ENCODE peak calls at places on chromosome 18, in seven cellular contexts. One of them, this sample, is unnamed.

GRCh38 chr18:73615506-73615905 is 532.1 kb downstream of the FBXO15 start:
- DNase-seq in kidney: no peak
- DNase-seq in pancreas: no peak
- DNase-seq in fibroblast of villous mesenchyme: no peak
- DNase-seq in coronary artery: no peak
- DNase-seq in psoas muscle: no peak
- DNase-seq in tibial nerve: no peak
- DNase-seq in this sample: peak

GRCh38 chr18:46174317-46175039 is 70.3 kb downstream of the HAUS1 start:
- DNase-seq in kidney: no peak
- DNase-seq in pancreas: peak
- DNase-seq in fibroblast of villous mesenchyme: peak
- DNase-seq in coronary artery: no peak
- DNase-seq in psoas muscle: peak
- DNase-seq in tibial nerve: no peak
- DNase-seq in this sample: peak

GRCh38 chr18:43277164-43277600 is at the start of gene SYT4:
- DNase-seq in kidney: peak
- DNase-seq in pancreas: peak
- DNase-seq in fibroblast of villous mesenchyme: peak
- DNase-seq in coronary artery: no peak
- DNase-seq in psoas muscle: no peak
- DNase-seq in tibial nerve: no peak
- DNase-seq in this sample: peak

GRCh38 chr18:41858761-41859555 is 96.1 kb upstream of the PIK3C3 start:
- DNase-seq in kidney: no peak
- DNase-seq in pancreas: no peak
- DNase-seq in fibroblast of villous mesenchyme: no peak
- DNase-seq in coronary artery: no peak
- DNase-seq in psoas muscle: no peak
- DNase-seq in tibial nerve: no peak
- DNase-seq in this sample: peak

GRCh38 chr18:22176622-22177495 is 7.5 kb downstream of the GATA6 start:
- DNase-seq in kidney: no peak
- DNase-seq in pancreas: no peak
- DNase-seq in fibroblast of villous mesenchyme: peak
- DNase-seq in coronary artery: no peak
- DNase-seq in psoas muscle: no peak
- DNase-seq in tibial nerve: no peak
- DNase-seq in this sample: no peak

GRCh38 chr18:50097702-50098101 is 97.2 kb downstream of the MYO5B start:
- DNase-seq in kidney: peak
- DNase-seq in pancreas: peak
- DNase-seq in fibroblast of villous mesenchyme: no peak
- DNase-seq in coronary artery: no peak
- DNase-seq in psoas muscle: peak
- DNase-seq in tibial nerve: no peak
- DNase-seq in this sample: peak

GRCh38 chr18:57353137-57353939 is 981 bp downstream of the ST8SIA3 start:
- DNase-seq in kidney: no peak
- DNase-seq in pancreas: no peak
- DNase-seq in fibroblast of villous mesenchyme: no peak
- DNase-seq in coronary artery: no peak
- DNase-seq in psoas muscle: no peak
- DNase-seq in tibial nerve: no peak
- DNase-seq in this sample: no peak

GRCh38 chr18:61256291-61256690 is 76.9 kb upstream of the CDH20 start:
- DNase-seq in kidney: no peak
- DNase-seq in pancreas: no peak
- DNase-seq in fibroblast of villous mesenchyme: no peak
- DNase-seq in coronary artery: no peak
- DNase-seq in psoas muscle: no peak
- DNase-seq in tibial nerve: no peak
- DNase-seq in this sample: no peak

GRCh38 chr18:31920326-31920725 is 22.6 kb downstream of the TRAPPC8 start:
- DNase-seq in kidney: no peak
- DNase-seq in pancreas: no peak
- DNase-seq in fibroblast of villous mesenchyme: no peak
- DNase-seq in coronary artery: no peak
- DNase-seq in psoas muscle: no peak
- DNase-seq in tibial nerve: no peak
- DNase-seq in this sample: no peak

GRCh38 chr18:7272268-7273049 is 41.6 kb downstream of the LRRC30 start:
- DNase-seq in kidney: peak
- DNase-seq in pancreas: peak
- DNase-seq in fibroblast of villous mesenchyme: peak
- DNase-seq in coronary artery: no peak
- DNase-seq in psoas muscle: peak
- DNase-seq in tibial nerve: peak
- DNase-seq in this sample: peak

GRCh38 chr18:45671366-45671765 is 52.6 kb upstream of the SLC14A1 start:
- DNase-seq in kidney: no peak
- DNase-seq in pancreas: no peak
- DNase-seq in fibroblast of villous mesenchyme: no peak
- DNase-seq in coronary artery: no peak
- DNase-seq in psoas muscle: no peak
- DNase-seq in tibial nerve: no peak
- DNase-seq in this sample: no peak

GRCh38 chr18:77131100-77131651 is 1.4 kb downstream of the MBP start:
- DNase-seq in kidney: no peak
- DNase-seq in pancreas: peak
- DNase-seq in fibroblast of villous mesenchyme: peak
- DNase-seq in coronary artery: no peak
- DNase-seq in psoas muscle: peak
- DNase-seq in tibial nerve: no peak
- DNase-seq in this sample: peak

GRCh38 chr18:30987479-30988241 is 54.9 kb downstream of the DSC3 start:
- DNase-seq in kidney: no peak
- DNase-seq in pancreas: no peak
- DNase-seq in fibroblast of villous mesenchyme: no peak
- DNase-seq in coronary artery: no peak
- DNase-seq in psoas muscle: no peak
- DNase-seq in tibial nerve: no peak
- DNase-seq in this sample: peak

GRCh38 chr18:25456284-25456683 is 104.3 kb upstream of the ZNF521 start:
- DNase-seq in kidney: no peak
- DNase-seq in pancreas: no peak
- DNase-seq in fibroblast of villous mesenchyme: no peak
- DNase-seq in coronary artery: no peak
- DNase-seq in psoas muscle: no peak
- DNase-seq in tibial nerve: no peak
- DNase-seq in this sample: no peak

GRCh38 chr18:69838620-69839411 is 108.9 kb downstream of the CD226 start:
- DNase-seq in kidney: no peak
- DNase-seq in pancreas: no peak
- DNase-seq in fibroblast of villous mesenchyme: no peak
- DNase-seq in coronary artery: no peak
- DNase-seq in psoas muscle: no peak
- DNase-seq in tibial nerve: no peak
- DNase-seq in this sample: peak

GRCh38 chr18:7334973-7335568 is 104.2 kb downstream of the LRRC30 start:
- DNase-seq in kidney: no peak
- DNase-seq in pancreas: no peak
- DNase-seq in fibroblast of villous mesenchyme: no peak
- DNase-seq in coronary artery: no peak
- DNase-seq in psoas muscle: no peak
- DNase-seq in tibial nerve: no peak
- DNase-seq in this sample: no peak

GRCh38 chr18:23225518-23225917 is 90.2 kb downstream of the CABLES1 start:
- DNase-seq in kidney: no peak
- DNase-seq in pancreas: no peak
- DNase-seq in fibroblast of villous mesenchyme: peak
- DNase-seq in coronary artery: no peak
- DNase-seq in psoas muscle: no peak
- DNase-seq in tibial nerve: no peak
- DNase-seq in this sample: peak

GRCh38 chr18:25743661-25744151 is 346.7 kb downstream of the SS18 start:
- DNase-seq in kidney: no peak
- DNase-seq in pancreas: no peak
- DNase-seq in fibroblast of villous mesenchyme: no peak
- DNase-seq in coronary artery: no peak
- DNase-seq in psoas muscle: no peak
- DNase-seq in tibial nerve: no peak
- DNase-seq in this sample: no peak

GRCh38 chr18:9330419-9330818 is 4.2 kb upstream of the TWSG1 start:
- DNase-seq in kidney: no peak
- DNase-seq in pancreas: no peak
- DNase-seq in fibroblast of villous mesenchyme: no peak
- DNase-seq in coronary artery: no peak
- DNase-seq in psoas muscle: no peak
- DNase-seq in tibial nerve: no peak
- DNase-seq in this sample: no peak

DNA sequence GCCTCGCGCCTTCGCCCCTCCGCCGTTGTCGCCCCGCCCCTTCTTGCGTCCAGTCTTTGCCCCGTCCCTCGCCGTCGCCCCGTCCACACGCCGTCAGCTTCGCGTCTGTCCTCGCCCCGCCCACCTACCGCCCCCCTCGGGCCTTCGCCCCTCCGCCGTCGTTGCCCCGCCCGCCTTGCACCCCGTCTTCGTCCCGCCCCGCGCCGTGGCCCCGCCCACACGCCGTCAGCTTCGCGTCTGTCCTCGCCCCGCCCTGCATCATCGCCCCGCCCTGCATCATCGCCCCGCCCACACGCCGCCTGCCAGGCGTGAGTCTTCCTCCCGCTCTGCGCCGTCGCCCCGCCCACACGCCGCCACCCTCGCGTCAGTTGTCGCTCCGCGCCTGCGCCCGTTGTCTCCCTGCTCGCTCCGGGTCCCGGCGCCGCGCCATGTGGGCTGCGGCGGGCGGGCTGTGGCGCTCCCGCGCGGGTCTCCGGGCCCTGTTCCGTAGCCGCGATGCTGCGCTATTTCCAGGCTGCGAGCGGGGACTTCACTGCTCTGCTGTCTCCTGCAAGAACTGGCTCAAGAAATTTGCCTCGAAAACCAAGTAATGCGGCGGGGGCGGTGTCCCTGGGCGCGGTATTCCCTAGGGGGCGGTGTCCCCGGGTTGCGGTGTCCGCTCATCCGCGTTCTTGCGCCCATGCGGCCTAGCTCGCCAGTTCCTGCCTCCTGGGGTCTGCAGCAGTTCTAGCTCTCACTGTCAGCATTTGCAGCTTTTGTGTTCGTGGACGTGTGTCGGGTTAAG is at the start of gene RBFA:
- DNase-seq in kidney: peak
- DNase-seq in pancreas: peak
- DNase-seq in fibroblast of villous mesenchyme: peak
- DNase-seq in coronary artery: peak
- DNase-seq in psoas muscle: peak
- DNase-seq in tibial nerve: peak
- DNase-seq in this sample: peak
- TF ChIP-seq CTCF in kidney: peak
- TF ChIP-seq CTCF in pancreas: peak
- TF ChIP-seq CTCF in fibroblast of villous mesenchyme: peak
- TF ChIP-seq CTCF in coronary artery: no peak
- TF ChIP-seq CTCF in psoas muscle: peak
- TF ChIP-seq CTCF in tibial nerve: peak
- TF ChIP-seq CTCF in this sample: no peak

GRCh38 chr18:63237911-63238710 is 81.5 kb downstream of the BCL2 start:
- DNase-seq in kidney: no peak
- DNase-seq in pancreas: no peak
- DNase-seq in fibroblast of villous mesenchyme: peak
- DNase-seq in coronary artery: no peak
- DNase-seq in psoas muscle: peak
- DNase-seq in tibial nerve: no peak
- DNase-seq in this sample: peak
- H3K4me3 ChIP-seq in kidney: no peak
- H3K4me3 ChIP-seq in pancreas: no peak
- H3K4me3 ChIP-seq in fibroblast of villous mesenchyme: peak
- H3K4me3 ChIP-seq in coronary artery: peak
- H3K4me3 ChIP-seq in psoas muscle: peak
- H3K4me3 ChIP-seq in tibial nerve: no peak
- H3K4me3 ChIP-seq in this sample: no peak

GRCh38 chr18:37309861-37310260 is 255.7 kb downstream of the CELF4 start:
- DNase-seq in kidney: no peak
- DNase-seq in pancreas: no peak
- DNase-seq in fibroblast of villous mesenchyme: no peak
- DNase-seq in coronary artery: no peak
- DNase-seq in psoas muscle: no peak
- DNase-seq in tibial nerve: no peak
- DNase-seq in this sample: no peak
- TF ChIP-seq CTCF in kidney: no peak
- TF ChIP-seq CTCF in pancreas: no peak
- TF ChIP-seq CTCF in fibroblast of villous mesenchyme: no peak
- TF ChIP-seq CTCF in coronary artery: no peak
- TF ChIP-seq CTCF in psoas muscle: no peak
- TF ChIP-seq CTCF in tibial nerve: no peak
- TF ChIP-seq CTCF in this sample: no peak

DNA sequence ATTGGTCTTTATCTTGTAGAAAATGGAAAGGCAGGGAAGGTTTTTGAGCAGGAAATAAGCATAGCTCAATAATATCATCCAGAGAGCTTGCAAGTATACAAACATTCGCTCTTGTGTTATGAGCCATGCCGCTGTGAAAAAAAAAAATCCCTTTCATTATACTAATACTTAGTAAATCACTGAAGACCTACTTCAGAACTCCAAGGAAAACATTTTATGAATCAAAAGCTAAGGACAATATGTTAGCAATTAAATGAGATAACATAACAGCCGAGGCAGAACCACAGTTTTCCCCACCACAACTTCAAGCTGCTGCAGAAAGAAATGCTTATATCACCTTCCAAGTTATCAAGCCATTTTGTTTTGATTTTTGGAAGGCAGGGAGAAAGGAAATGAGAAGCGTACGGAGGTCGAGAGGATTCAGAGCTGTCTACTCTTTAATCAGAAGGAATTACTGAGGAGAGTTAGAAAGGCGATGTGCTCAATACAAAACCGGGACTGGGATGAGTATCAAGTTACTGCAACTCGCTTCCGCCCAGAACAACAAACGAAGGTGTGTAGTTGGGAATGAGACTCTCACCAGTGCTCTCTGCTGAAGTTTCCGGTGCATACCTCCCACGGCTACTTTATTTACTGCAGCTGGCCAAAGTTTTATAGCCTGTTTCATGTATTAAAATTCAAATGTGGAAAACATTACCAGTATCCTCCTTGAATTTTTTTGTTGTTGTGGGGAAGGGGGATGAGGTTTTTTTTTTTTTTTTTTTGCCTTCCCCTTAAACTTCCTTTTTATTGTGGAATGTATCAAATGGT is 292.1 kb upstream of the CCDC68 start:
- DNase-seq in kidney: no peak
- DNase-seq in pancreas: no peak
- DNase-seq in fibroblast of villous mesenchyme: peak
- DNase-seq in coronary artery: no peak
- DNase-seq in psoas muscle: no peak
- DNase-seq in tibial nerve: no peak
- DNase-seq in this sample: peak
- H3K4me3 ChIP-seq in kidney: no peak
- H3K4me3 ChIP-seq in pancreas: no peak
- H3K4me3 ChIP-seq in fibroblast of villous mesenchyme: peak
- H3K4me3 ChIP-seq in coronary artery: no peak
- H3K4me3 ChIP-seq in psoas muscle: peak
- H3K4me3 ChIP-seq in tibial nerve: no peak
- H3K4me3 ChIP-seq in this sample: peak

This sample was measured in fibroblast of mammary gland.